ENCODE peak calls at places on chromosomes 12 and 14, in seven cellular contexts. Z is spleen, N is IMR-90, T is A549, L is gastrocnemius medialis, M is suprapubic skin, A is heart left ventricle. D is an unnamed sample.

GRCh38 chr12:105235299-105235746 is 651 bp downstream of the APPL2 start:
- DNase-seq in Z (no peak), N (peak; percentile 26), T (peak; percentile 13), L (no peak), M (no peak), A (no peak), D (no peak)

GRCh38 chr12:130425698-130426245 is 88.1 kb downstream of the PIWIL1 start:
- DNase-seq in Z (peak; percentile 70), N (no peak), T (no peak), L (no peak), M (no peak), A (no peak), D (no peak)

GRCh38 chr14:68373847-68374582 is 418.9 kb downstream of the ZFP36L1 start:
- DNase-seq in Z (no peak), N (no peak), T (no peak), L (no peak), M (no peak), A (no peak), D (no peak)

GRCh38 chr12:111467092-111467861 is 61.6 kb downstream of the SH2B3 start:
- DNase-seq in Z (no peak), N (peak; percentile 65), T (no peak), L (no peak), M (no peak), A (no peak), D (peak; percentile 24)

GRCh38 chr14:94390372-94391086 is 2.1 kb upstream of the SERPINA1 start:
- DNase-seq in Z (peak; percentile 94), N (no peak), T (no peak), L (peak; percentile 19), M (no peak), A (peak; percentile 74), D (peak; percentile 96)

GRCh38 chr14:85607571-85608219 is 77.8 kb downstream of the FLRT2 start:
- DNase-seq in Z (no peak), N (peak; percentile 97), T (no peak), L (no peak), M (no peak), A (no peak), D (no peak)

GRCh38 chr14:54882521-54882920 is 20.1 kb downstream of the GCH1 start:
- DNase-seq in Z (no peak), N (no peak), T (no peak), L (no peak), M (no peak), A (no peak), D (no peak)

GRCh38 chr12:124230117-124230757 is 64.7 kb upstream of the RFLNA start:
- DNase-seq in Z (no peak), N (no peak), T (no peak), L (no peak), M (no peak), A (no peak), D (no peak)

GRCh38 chr14:105481886-105482454 is 4.7 kb upstream of the CRIP1 start:
- DNase-seq in Z (peak; percentile 96), N (peak; percentile 95), T (peak; percentile 96), L (peak; percentile 84), M (peak; percentile 99), A (peak; percentile 96), D (peak; percentile 95)

GRCh38 chr12:123094349-123095073 is 56.4 kb downstream of the PITPNM2 start:
- DNase-seq in Z (no peak), N (peak; percentile 88), T (peak; percentile 82), L (peak; percentile 73), M (no peak), A (peak; percentile 63), D (no peak)

GRCh38 chr12:128933039-128933438 is 79.8 kb downstream of the GLT1D1 start:
- DNase-seq in Z (peak; percentile 86), N (no peak), T (no peak), L (no peak), M (no peak), A (no peak), D (no peak)

GRCh38 chr12:132078190-132078589 is 65.9 kb downstream of the DDX51 start:
- DNase-seq in Z (no peak), N (peak; percentile 91), T (no peak), L (no peak), M (no peak), A (no peak), D (no peak)

GRCh38 chr12:42706331-42706730 is 116.8 kb upstream of the PRICKLE1 start:
- DNase-seq in Z (no peak), N (no peak), T (no peak), L (no peak), M (no peak), A (no peak), D (no peak)

GRCh38 chr12:108260969-108261368 is 78.1 kb downstream of the CMKLR1 start:
- DNase-seq in Z (no peak), N (no peak), T (no peak), L (no peak), M (no peak), A (no peak), D (no peak)

GRCh38 chr12:57627504-57628279 is 5.3 kb downstream of the B4GALNT1 start:
- DNase-seq in Z (no peak), N (no peak), T (no peak), L (no peak), M (peak; percentile 81), A (no peak), D (peak; percentile 45)

GRCh38 chr14:22811752-22812151 is 3.5 kb downstream of the SLC7A7 start:
- DNase-seq in Z (no peak), N (peak; percentile 87), T (no peak), L (no peak), M (no peak), A (no peak), D (no peak)

GRCh38 chr12:8033153-8034044 is 883 bp downstream of the FOXJ2 start:
- DNase-seq in Z (peak; percentile 79), N (peak; percentile 33), T (peak; percentile 68), L (peak; percentile 54), M (no peak), A (peak; percentile 81), D (no peak)

GRCh38 chr12:118330421-118331018 is 42.2 kb downstream of the TAOK3 start:
- DNase-seq in Z (no peak), N (peak; percentile 89), T (no peak), L (no peak), M (no peak), A (no peak), D (no peak)

DNA sequence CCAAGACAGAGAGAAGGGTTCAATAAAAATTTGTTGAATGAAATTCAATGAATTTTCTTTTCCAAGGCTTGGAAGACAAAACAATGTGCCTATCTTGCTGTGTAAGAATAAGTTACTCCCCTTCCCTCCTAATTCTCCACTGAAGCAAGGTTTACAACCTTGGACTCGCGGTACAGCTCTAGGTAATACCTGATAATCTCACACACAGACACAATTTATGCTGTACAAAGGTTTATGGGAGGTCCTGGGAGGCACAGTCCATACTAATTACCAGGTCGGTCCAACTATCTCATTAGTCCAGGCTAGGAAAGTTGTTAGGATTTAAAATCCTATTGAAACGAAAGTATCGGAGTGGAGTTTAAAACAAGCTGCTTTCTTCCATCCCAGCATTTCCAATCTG is 42.6 kb downstream of the NELL2 start:
- DNase-seq in Z (no peak), N (no peak), T (no peak), L (no peak), M (no peak), A (no peak), D (no peak)
- H3K4me1 ChIP-seq in Z (no peaks in the 10 kb centered on the region), N (no peaks in the 10 kb centered on the region), T (no peaks in the 10 kb centered on the region), L (no peaks in the 10 kb centered on the region), M (peaks cover 24% of the 10 kb centered on the region), A (no peaks in the 10 kb centered on the region), D (no peaks in the 10 kb centered on the region)

DNA sequence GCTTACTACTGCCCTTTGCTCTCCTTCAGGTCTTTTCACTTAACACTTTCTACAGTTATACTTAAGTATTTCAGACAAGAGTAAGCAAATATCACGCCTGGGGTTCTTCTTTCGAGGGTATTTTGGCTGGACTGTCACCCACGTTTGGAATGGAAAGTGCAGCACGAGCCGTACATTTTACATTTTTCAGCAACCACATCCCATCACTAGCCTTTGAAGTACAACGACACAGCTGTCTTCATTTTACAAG is 349 bp upstream of the FAM177A1 start:
- DNase-seq in Z (no peak), N (no peak), T (no peak), L (no peak), M (no peak), A (no peak), D (no peak)
- TF ChIP-seq POLR2A in Z (peak; percentile 41), N (no peak), T (no peak), L (no peak), M (no peak), A (no peak), D (no peak)

DNA sequence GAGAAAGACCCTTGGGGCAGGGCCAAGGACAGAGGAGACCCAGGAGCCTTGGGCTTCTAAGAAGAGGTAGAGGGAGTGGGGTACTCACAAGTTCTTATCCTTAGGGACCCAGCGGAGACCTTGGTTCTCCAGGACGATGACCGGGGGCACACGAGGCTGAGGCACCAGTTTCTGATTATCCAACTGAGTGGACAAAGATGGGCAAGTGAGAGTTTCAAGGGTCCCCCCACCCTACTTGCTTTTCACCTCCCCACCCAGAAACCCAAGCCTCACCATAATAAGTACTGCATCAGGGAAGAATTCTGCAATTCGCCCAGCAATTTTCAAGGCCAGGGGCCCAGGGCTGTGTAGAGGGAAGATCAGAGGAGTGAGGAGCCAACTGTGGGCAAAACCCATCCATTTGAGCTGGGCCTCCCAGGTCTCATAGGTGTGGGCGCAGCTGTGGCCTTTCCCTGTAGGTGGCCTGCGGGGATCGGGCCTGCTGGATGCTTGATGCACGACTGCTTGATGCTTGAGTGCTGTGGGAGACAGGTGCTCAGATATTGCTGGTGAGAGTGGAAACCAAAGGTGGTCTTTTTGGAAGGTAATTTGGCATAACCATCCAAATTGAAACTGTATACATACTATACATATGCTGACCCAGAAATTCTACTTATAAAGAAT is 2.0 kb downstream of the EMC9 start:
- DNase-seq in Z (peak; percentile 78), N (no peak), T (peak; percentile 46), L (no peak), M (no peak), A (no peak), D (no peak)
- H3K4me1 ChIP-seq in Z (peaks cover 42% of the 10 kb centered on the region), N (peaks cover 12% of the 10 kb centered on the region), T (peaks cover 37% of the 10 kb centered on the region), L (peaks cover 35% of the 10 kb centered on the region), M (peaks cover 54% of the 10 kb centered on the region), A (peaks cover 3% of the 10 kb centered on the region), D (peaks cover 13% of the 10 kb centered on the region)

DNA sequence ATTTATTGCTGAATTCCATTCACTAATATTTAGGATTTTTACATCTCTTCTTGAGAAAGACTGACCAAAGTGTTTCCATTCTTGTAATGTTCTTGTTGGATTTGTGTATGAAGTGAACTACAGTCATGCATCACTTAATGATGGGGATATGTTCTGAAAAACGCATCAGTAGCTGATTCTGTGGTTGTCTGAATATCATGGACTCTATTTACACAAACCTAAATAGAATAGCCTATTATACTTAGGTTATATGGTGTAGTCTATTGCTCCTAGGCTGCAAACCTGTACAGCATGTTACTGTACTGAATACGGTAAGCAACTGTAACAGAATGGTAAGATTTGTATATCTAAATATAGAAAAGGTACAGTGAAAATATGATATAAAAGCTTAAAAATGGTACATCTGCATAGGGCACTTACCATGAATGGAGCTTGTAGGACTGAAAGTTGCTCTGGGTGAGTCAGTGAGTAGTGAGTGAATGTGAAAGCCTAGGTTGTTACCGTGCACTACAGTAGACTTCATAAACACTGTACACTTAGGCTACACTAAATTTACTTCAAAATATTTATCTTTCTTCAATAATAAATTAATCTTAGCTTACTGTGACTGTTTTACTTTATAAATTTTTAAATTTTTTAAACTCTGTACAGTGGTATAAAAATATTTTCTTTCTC is 27.6 kb upstream of the P2RX4 start:
- DNase-seq in Z (no peak), N (no peak), T (no peak), L (no peak), M (no peak), A (no peak), D (no peak)
- TF ChIP-seq POLR2A in Z (no peak), N (no peak), T (no peak), L (no peak), M (no peak), A (no peak), D (no peak)